ENCODE peak calls at places on chromosomes 2 and 18, in nine cellular contexts. Q is colonic mucosa; V is CD8-positive, alpha-beta memory T cell; D is astrocyte; Y is cardiac fibroblast; H is H7; X is adrenal gland; R is effector memory CD4-positive, alpha-beta T cell; A is AG09309. K is an unnamed sample.

GRCh38 chr2:164430166-164430783 is 191.0 kb downstream of the GRB14 start:
- DNase-seq in Q (peak), V (no peak), D (peak), Y (peak), H (peak), X (peak), R (no peak), A (peak), K (no peak)

GRCh38 chr2:46177461-46178089 is 119.6 kb upstream of the EPAS1 start:
- DNase-seq in Q (no peak), V (no peak), D (peak), Y (peak), H (no peak), X (no peak), R (no peak), A (no peak), K (no peak)

GRCh38 chr18:75625966-75626365 is 198.5 kb upstream of the SMIM21 start:
- DNase-seq in Q (no peak), V (no peak), D (peak), Y (peak), H (no peak), X (no peak), R (no peak), A (no peak), K (no peak)

GRCh38 chr2:160484859-160485520 is 8.6 kb downstream of the RBMS1 start:
- DNase-seq in Q (no peak), V (no peak), D (no peak), Y (no peak), H (peak), X (no peak), R (no peak), A (no peak), K (no peak)

GRCh38 chr2:138309760-138310159 is 191.8 kb upstream of the SPOPL start:
- DNase-seq in Q (no peak), V (no peak), D (no peak), Y (no peak), H (no peak), X (no peak), R (no peak), A (no peak), K (no peak)

GRCh38 chr2:112839407-112840067 is 3.0 kb upstream of the IL1B start:
- DNase-seq in Q (no peak), V (no peak), D (no peak), Y (peak), H (no peak), X (no peak), R (no peak), A (no peak), K (no peak)

GRCh38 chr2:72539145-72539552 is 286.7 kb downstream of the EXOC6B start:
- DNase-seq in Q (no peak), V (no peak), D (peak), Y (peak), H (peak), X (no peak), R (no peak), A (peak), K (no peak)

GRCh38 chr2:122055541-122055940 is 300.1 kb downstream of the TSN start:
- DNase-seq in Q (no peak), V (no peak), D (no peak), Y (no peak), H (no peak), X (no peak), R (no peak), A (no peak), K (no peak)

GRCh38 chr2:205495819-205496218 is 186.5 kb upstream of the NRP2 start:
- DNase-seq in Q (no peak), V (no peak), D (no peak), Y (peak), H (no peak), X (no peak), R (no peak), A (no peak), K (no peak)

GRCh38 chr18:62044490-62045000 is 142.3 kb downstream of the PIGN start:
- DNase-seq in Q (no peak), V (no peak), D (no peak), Y (no peak), H (no peak), X (no peak), R (no peak), A (no peak), K (no peak)

GRCh38 chr2:1644427-1644826 is 99.9 kb downstream of the PXDN start:
- DNase-seq in Q (no peak), V (no peak), D (no peak), Y (no peak), H (no peak), X (no peak), R (no peak), A (no peak), K (peak)

GRCh38 chr2:33441235-33441810 is 35.1 kb upstream of the RASGRP3 start:
- DNase-seq in Q (peak), V (no peak), D (no peak), Y (peak), H (peak), X (peak), R (no peak), A (peak), K (no peak)

GRCh38 chr2:239400000-239400831 is 604 bp downstream of the HDAC4 start:
- DNase-seq in Q (peak), V (no peak), D (no peak), Y (no peak), H (peak), X (no peak), R (no peak), A (no peak), K (no peak)

GRCh38 chr2:110768591-110768990 is 36.2 kb downstream of the ACOXL start:
- DNase-seq in Q (no peak), V (no peak), D (no peak), Y (no peak), H (peak), X (no peak), R (no peak), A (no peak), K (no peak)

GRCh38 chr2:126990200-126990599 is 91.5 kb downstream of the TEX51 start:
- DNase-seq in Q (no peak), V (no peak), D (no peak), Y (no peak), H (no peak), X (no peak), R (no peak), A (no peak), K (no peak)

GRCh38 chr2:238174701-238175100 is 15.9 kb downstream of the ERFE start:
- DNase-seq in Q (peak), V (no peak), D (no peak), Y (no peak), H (no peak), X (no peak), R (no peak), A (no peak), K (no peak)

GRCh38 chr2:180524458-180524857 is 455.9 kb upstream of the UBE2E3 start:
- DNase-seq in Q (no peak), V (no peak), D (no peak), Y (no peak), H (peak), X (no peak), R (no peak), A (no peak), K (no peak)

GRCh38 chr2:233867993-233868532 is at the start of gene MSL3B:
- DNase-seq in Q (peak), V (peak), D (peak), Y (peak), H (peak), X (peak), R (peak), A (no peak), K (peak)

GRCh38 chr2:213150315-213150951 is 979 bp downstream of the IKZF2 start:
- DNase-seq in Q (peak), V (no peak), D (peak), Y (peak), H (peak), X (peak), R (no peak), A (no peak), K (no peak)

GRCh38 chr2:150528861-150529801 is 41.7 kb upstream of the RND3 start:
- DNase-seq in Q (no peak), V (no peak), D (peak), Y (peak), H (peak), X (no peak), R (no peak), A (peak), K (no peak)

GRCh38 chr2:64516651-64517510 is 7.2 kb upstream of the AFTPH start:
- DNase-seq in Q (no peak), V (no peak), D (no peak), Y (no peak), H (no peak), X (no peak), R (no peak), A (no peak), K (no peak)

GRCh38 chr2:160415991-160416390 is 77.6 kb downstream of the RBMS1 start:
- DNase-seq in Q (no peak), V (no peak), D (peak), Y (peak), H (no peak), X (no peak), R (no peak), A (no peak), K (no peak)

GRCh38 chr2:174473796-174474195 is 13.0 kb downstream of the GPR155 start:
- DNase-seq in Q (no peak), V (no peak), D (peak), Y (no peak), H (no peak), X (no peak), R (no peak), A (no peak), K (no peak)

GRCh38 chr2:203721770-203722169 is 15.3 kb downstream of the CD28 start:
- DNase-seq in Q (no peak), V (no peak), D (no peak), Y (no peak), H (no peak), X (no peak), R (no peak), A (no peak), K (no peak)

GRCh38 chr2:165328272-165328671 is 89.1 kb downstream of the SCN2A start:
- DNase-seq in Q (no peak), V (no peak), D (no peak), Y (no peak), H (no peak), X (no peak), R (no peak), A (no peak), K (no peak)

GRCh38 chr18:36724591-36725001 is 104.2 kb downstream of the TPGS2 start:
- DNase-seq in Q (peak), V (no peak), D (peak), Y (no peak), H (no peak), X (no peak), R (no peak), A (no peak), K (no peak)

GRCh38 chr2:23497063-23497462 is 112.1 kb downstream of the KLHL29 start:
- DNase-seq in Q (no peak), V (no peak), D (peak), Y (peak), H (peak), X (no peak), R (no peak), A (no peak), K (peak)

GRCh38 chr2:2650608-2651375 is 319.7 kb upstream of the MYT1L start:
- DNase-seq in Q (no peak), V (no peak), D (no peak), Y (no peak), H (no peak), X (no peak), R (no peak), A (no peak), K (no peak)

GRCh38 chr2:83081835-83082522 is 1377.1 kb downstream of the SUCLG1 start:
- DNase-seq in Q (peak), V (no peak), D (peak), Y (peak), H (no peak), X (peak), R (no peak), A (no peak), K (no peak)

GRCh38 chr2:219332542-219332941 is at the start of gene RESP18:
- DNase-seq in Q (no peak), V (no peak), D (no peak), Y (no peak), H (peak), X (no peak), R (no peak), A (no peak), K (no peak)

GRCh38 chr2:83782122-83782521 is 677.0 kb downstream of the SUCLG1 start:
- DNase-seq in Q (no peak), V (no peak), D (no peak), Y (no peak), H (no peak), X (no peak), R (no peak), A (no peak), K (no peak)

GRCh38 chr2:71880846-71881610 is 266.6 kb downstream of the CYP26B1 start:
- DNase-seq in Q (peak), V (no peak), D (peak), Y (peak), H (no peak), X (peak), R (no peak), A (no peak), K (no peak)

GRCh38 chr2:173854840-173855239 is 110.3 kb downstream of the SP3 start:
- DNase-seq in Q (no peak), V (no peak), D (peak), Y (peak), H (no peak), X (no peak), R (no peak), A (no peak), K (no peak)

GRCh38 chr2:216369821-216370220 is 2.5 kb downstream of the MARCHF4 start:
- DNase-seq in Q (no peak), V (no peak), D (no peak), Y (no peak), H (peak), X (no peak), R (no peak), A (no peak), K (no peak)

GRCh38 chr2:205580591-205580990 is 101.7 kb upstream of the NRP2 start:
- DNase-seq in Q (no peak), V (no peak), D (peak), Y (peak), H (no peak), X (no peak), R (no peak), A (no peak), K (no peak)

GRCh38 chr18:38464024-38464423 is 898.4 kb upstream of the CELF4 start:
- DNase-seq in Q (no peak), V (no peak), D (no peak), Y (no peak), H (no peak), X (no peak), R (no peak), A (no peak), K (no peak)

GRCh38 chr2:183782436-183782835 is 658.2 kb downstream of the NUP35 start:
- DNase-seq in Q (no peak), V (no peak), D (no peak), Y (no peak), H (no peak), X (no peak), R (no peak), A (no peak), K (no peak)

GRCh38 chr2:183780072-183780471 is 655.8 kb downstream of the NUP35 start:
- DNase-seq in Q (no peak), V (no peak), D (no peak), Y (no peak), H (no peak), X (no peak), R (no peak), A (no peak), K (no peak)
- H3K4me3 ChIP-seq in Q (no peak), V (no peak), D (no peak), Y (no peak), H (no peak), X (no peak), R (no peak), A (no peak), K (no peak)

GRCh38 chr18:48541747-48542108 is 2.9 kb downstream of the CTIF start:
- DNase-seq in Q (no peak), V (no peak), D (no peak), Y (no peak), H (no peak), X (peak), R (no peak), A (no peak), K (no peak)
- H3K4me3 ChIP-seq in Q (peak), V (no peak), D (peak), Y (peak), H (no peak), X (no peak), R (no peak), A (peak), K (no peak)

GRCh38 chr2:224433442-224433841 is 31.5 kb upstream of the FAM124B start:
- DNase-seq in Q (no peak), V (no peak), D (no peak), Y (no peak), H (peak), X (no peak), R (no peak), A (no peak), K (no peak)
- H3K4me3 ChIP-seq in Q (no peak), V (no peak), D (no peak), Y (no peak), H (no peak), X (no peak), R (no peak), A (no peak), K (no peak)

GRCh38 chr2:44952143-44952805 is 10.8 kb downstream of the SIX3 start:
- DNase-seq in Q (no peak), V (no peak), D (no peak), Y (peak), H (peak), X (peak), R (no peak), A (no peak), K (no peak)
- H3K4me3 ChIP-seq in Q (peak), V (no peak), D (peak), Y (peak), H (peak), X (no peak), R (peak), A (peak), K (peak)

DNA sequence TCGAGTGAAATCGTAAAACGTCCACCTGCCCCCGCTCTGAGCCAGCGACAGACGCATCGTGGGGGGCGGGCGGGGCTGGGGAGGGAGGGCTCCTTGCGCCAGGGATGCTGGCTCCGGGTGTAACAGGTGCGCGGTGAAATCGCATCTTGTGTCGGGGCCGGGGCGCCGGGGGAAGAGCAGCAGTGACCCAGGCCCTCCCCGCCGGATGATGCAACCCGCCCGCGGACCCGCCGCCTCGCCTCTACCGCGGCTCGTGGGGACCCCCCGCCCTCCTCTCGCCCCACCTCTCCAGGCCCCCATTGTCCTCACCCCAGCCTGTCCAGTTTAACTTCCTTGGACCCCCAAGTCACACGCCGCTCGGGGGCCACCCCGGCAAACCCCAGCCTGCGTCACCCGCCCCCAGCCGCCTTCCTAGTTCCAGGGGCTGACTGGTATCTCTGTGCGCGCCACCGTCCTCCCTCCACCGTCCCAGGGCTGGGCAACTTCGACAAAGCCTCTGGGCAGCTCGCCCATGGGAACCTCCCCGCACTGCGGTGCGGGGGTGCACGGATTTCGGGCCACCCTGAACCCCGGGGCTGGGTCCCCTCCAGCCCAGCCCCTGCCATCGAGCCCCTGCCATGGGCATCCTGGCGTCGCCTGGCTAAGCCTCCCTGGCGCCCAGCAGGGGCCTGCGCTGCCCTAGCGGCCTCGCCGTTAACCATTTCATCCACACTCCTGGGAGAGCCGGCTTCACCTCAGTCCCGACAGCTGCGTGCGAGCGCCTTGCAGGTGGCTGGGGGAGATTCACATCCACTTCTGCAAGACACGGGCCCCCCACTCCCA is 799 bp upstream of the KIF1A start:
- DNase-seq in Q (no peak), V (no peak), D (no peak), Y (no peak), H (peak), X (no peak), R (no peak), A (no peak), K (no peak)
- H3K4me3 ChIP-seq in Q (no peak), V (no peak), D (no peak), Y (no peak), H (peak), X (no peak), R (no peak), A (no peak), K (no peak)